ENCODE peak calls at places on chromosomes 11 and 22, in six cellular contexts. P is IMR-90, C is H9, O is mesenchymal stem cell, G is H1, A is mesendoderm. I is an unnamed sample.

GRCh38 chr11:10727259-10727851 is 23.7 kb upstream of the CTR9 start:
- DNase-seq in G (no peak), O (peak; percentile 53), C (no peak), P (peak; percentile 77), A (no peak), I (no peak)

GRCh38 chr11:44884056-44884455 is 66.6 kb downstream of the TP53I11 start:
- DNase-seq in O (no peak), C (no peak), G (no peak), P (no peak), A (no peak), I (no peak)

GRCh38 chr11:124307093-124307492 is 6.7 kb downstream of the OR8D1 start:
- DNase-seq in A (no peak), P (no peak), C (no peak), G (no peak), O (peak; percentile 59), I (no peak)

GRCh38 chr22:38033522-38034277 is 23.5 kb upstream of the PICK1 start:
- DNase-seq in P (no peak), A (no peak), G (no peak), C (peak; percentile 26), O (no peak), I (no peak)

GRCh38 chr11:35944503-35945136 is 758 bp downstream of the LDLRAD3 start:
- DNase-seq in G (no peak), A (no peak), P (no peak), O (no peak), C (no peak), I (no peak)

GRCh38 chr11:89521294-89521693 is 30.1 kb upstream of the NOX4 start:
- DNase-seq in G (no peak), C (no peak), A (no peak), P (peak; percentile 23), O (no peak), I (no peak)

GRCh38 chr11:100151944-100152343 is 535.1 kb upstream of the ARHGAP42 start:
- DNase-seq in A (peak; percentile 16), C (no peak), O (peak; percentile 42), G (no peak), P (no peak), I (no peak)

GRCh38 chr11:8766043-8766992 is 83.7 kb downstream of the RPL27A start:
- DNase-seq in C (peak; percentile 46), O (no peak), G (no peak), A (peak; percentile 59), P (peak; percentile 52), I (peak; percentile 23)

GRCh38 chr11:40129276-40129675 is 1330.2 kb downstream of the LRRC4C start:
- DNase-seq in O (peak; percentile 13), A (peak; percentile 46), P (no peak), C (no peak), G (no peak), I (peak; percentile 3)

GRCh38 chr11:65529475-65530156 is 4.7 kb downstream of the SCYL1 start:
- DNase-seq in C (no peak), A (no peak), G (no peak), O (no peak), P (no peak), I (no peak)

GRCh38 chr22:31140746-31141145 is 438 bp upstream of the PLA2G3 start:
- DNase-seq in A (no peak), C (no peak), G (no peak), O (no peak), P (no peak), I (no peak)

GRCh38 chr11:15863411-15863810 is 492.9 kb downstream of the SOX6 start:
- DNase-seq in A (no peak), O (peak; percentile 53), G (no peak), P (peak; percentile 10), C (no peak), I (no peak)

GRCh38 chr11:74650498-74650897 is 58.1 kb downstream of the POLD3 start:
- DNase-seq in G (no peak), P (peak; percentile 100), O (peak; percentile 88), C (no peak), A (no peak), I (no peak)

GRCh38 chr11:92750794-92751193 is 218.7 kb upstream of the MTNR1B start:
- DNase-seq in P (no peak), G (no peak), O (no peak), C (no peak), A (no peak), I (no peak)

GRCh38 chr11:3227568-3228444 is 4.4 kb downstream of the MRGPRE start:
- DNase-seq in C (peak; percentile 31), O (no peak), A (no peak), G (no peak), P (no peak), I (no peak)

GRCh38 chr11:32198053-32198452 is 107.2 kb downstream of the RCN1 start:
- DNase-seq in A (peak; percentile 38), C (no peak), G (no peak), P (no peak), O (no peak), I (no peak)

GRCh38 chr11:128208329-128209220 is 378.8 kb downstream of the ETS1 start:
- DNase-seq in C (no peak), A (no peak), O (peak; percentile 69), P (peak; percentile 93), G (no peak), I (no peak)

GRCh38 chr11:78138281-78138680 is 1.1 kb downstream of the ALG8 start:
- DNase-seq in A (no peak), G (no peak), C (no peak), O (no peak), P (peak; percentile 16), I (no peak)

GRCh38 chr11:21933095-21933494 is 259.8 kb upstream of the ANO5 start:
- DNase-seq in G (no peak), A (no peak), P (no peak), O (no peak), C (no peak), I (no peak)

GRCh38 chr22:39207141-39208012 is 37.4 kb downstream of the PDGFB start:
- DNase-seq in P (peak; percentile 11), A (no peak), G (no peak), O (no peak), C (peak; percentile 33), I (no peak)

GRCh38 chr11:75524576-75525432 is 937 bp downstream of the GDPD5 start:
- DNase-seq in A (peak; percentile 47), O (no peak), P (peak; percentile 34), G (no peak), C (peak; percentile 45), I (peak; percentile 36)

GRCh38 chr11:60396790-60397189 is 531 bp downstream of the MS4A14 start:
- DNase-seq in P (no peak), C (no peak), G (no peak), O (no peak), A (no peak), I (no peak)

GRCh38 chr11:2797741-2798361 is 87.7 kb downstream of the CDKN1C start:
- DNase-seq in G (no peak), O (no peak), A (no peak), C (peak; percentile 10), P (no peak), I (no peak)

GRCh38 chr11:12382451-12382850 is 5.1 kb downstream of the PARVA start:
- DNase-seq in A (no peak), P (peak; percentile 70), O (no peak), C (no peak), G (no peak), I (no peak)

GRCh38 chr11:67113231-67113721 is 5.8 kb upstream of the KDM2A start:
- DNase-seq in G (no peak), P (no peak), C (no peak), A (no peak), O (no peak), I (no peak)

GRCh38 chr11:44255406-44256071 is 54.4 kb downstream of the ALX4 start:
- DNase-seq in G (no peak), P (no peak), C (no peak), O (no peak), A (no peak), I (no peak)

GRCh38 chr11:128422576-128423370 is 164.6 kb downstream of the ETS1 start:
- DNase-seq in A (peak; percentile 37), P (no peak), C (no peak), O (no peak), G (no peak), I (no peak)

DNA sequence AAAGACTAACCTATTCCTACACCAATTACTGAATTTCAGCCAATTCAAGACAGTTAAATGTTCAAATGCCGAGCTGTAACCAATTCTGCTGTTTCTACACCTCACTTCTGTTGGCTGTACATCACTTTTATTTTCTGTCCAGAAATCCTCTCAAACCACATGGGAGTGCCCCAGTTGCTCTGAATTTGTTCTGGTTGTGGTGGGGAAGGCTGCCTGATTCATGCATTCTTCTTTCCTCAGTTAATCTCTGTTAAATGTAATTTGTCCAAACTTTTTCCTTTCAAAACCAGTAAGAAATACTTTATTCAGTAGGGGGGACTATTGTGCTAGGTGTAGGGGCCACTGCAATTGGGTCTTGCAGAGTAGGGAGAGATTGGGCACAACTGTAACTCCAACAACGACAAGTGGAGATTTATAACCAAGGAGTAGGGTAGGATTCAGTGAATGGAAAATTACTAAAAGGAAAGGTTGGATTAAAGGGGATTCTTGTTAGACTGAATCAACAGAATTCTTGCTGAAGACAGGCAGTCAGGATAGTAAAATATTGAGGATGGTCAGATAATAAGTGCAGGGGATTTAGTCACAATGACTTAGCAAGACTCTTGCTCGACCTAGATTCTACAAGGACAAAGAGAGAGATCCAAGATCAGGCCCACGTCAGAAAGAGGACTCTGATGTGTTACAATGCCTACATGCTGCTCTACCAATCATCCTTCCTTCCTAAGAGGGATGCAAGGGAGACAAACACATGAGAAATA is 593.5 kb upstream of the FAT3 start:
- DNase-seq in O (no peak), A (no peak), C (no peak), P (no peak), G (no peak), I (no peak)
- H2BK15ac ChIP-seq in O (no peak overlapping the region), A (no peak overlapping the region), C (no peak overlapping the region), P (no peak overlapping the region), G (no peak overlapping the region), I (no peak overlapping the region)

DNA sequence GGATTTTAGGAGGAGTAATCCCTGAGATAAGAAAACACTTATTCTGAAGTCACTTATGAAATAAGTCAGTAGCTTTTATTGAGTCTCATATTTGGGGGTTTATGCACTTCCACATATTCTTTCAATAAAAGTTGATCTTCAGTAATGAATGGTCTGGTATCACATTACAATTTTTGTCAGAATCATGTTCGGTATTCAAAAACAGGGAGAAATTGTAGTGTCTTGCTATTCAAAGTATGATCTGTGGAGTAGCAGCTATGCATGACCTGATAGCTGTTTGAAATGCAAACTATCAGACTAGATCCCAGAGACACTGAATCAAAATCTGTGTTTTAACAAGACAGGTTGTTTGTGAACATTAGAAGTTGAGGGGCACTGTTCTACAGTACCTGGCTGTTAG is 857.6 kb downstream of the METTL15 start:
- DNase-seq in C (no peak), A (no peak), O (no peak), G (no peak), P (no peak), I (no peak)
- H2BK15ac ChIP-seq in C (no peak overlapping the region), A (no peak overlapping the region), O (no peak overlapping the region), G (no peak overlapping the region), P (peak overlapping the region; percentile 55), I (no peak overlapping the region)

GRCh38 chr22:44918925-44919392 is 90.8 kb downstream of the PHF21B start:
- DNase-seq in C (no peak), P (no peak), G (no peak), O (no peak), A (no peak), I (no peak)
- H2BK15ac ChIP-seq in C (no peak overlapping the region), P (no peak overlapping the region), G (no peak overlapping the region), O (no peak overlapping the region), A (no peak overlapping the region), I (no peak overlapping the region)

GRCh38 chr11:76648929-76649328 is 21.6 kb downstream of the LRRC32 start:
- DNase-seq in A (no peak), P (no peak), G (no peak), C (no peak), O (no peak), I (no peak)
- H2BK15ac ChIP-seq in A (no peak overlapping the region), P (no peak overlapping the region), G (no peak overlapping the region), C (no peak overlapping the region), O (no peak overlapping the region), I (no peak overlapping the region)